ENCODE peak calls at places on chromosomes 12 and 14, in eight cellular contexts. Q, F, Z, U, L, K, W and A are unnamed samples.

GRCh38 chr12:80045594-80045993 is 53.7 kb upstream of the OTOGL start:
- DNase-seq in Q (no peak), W (peak; percentile 73), L (no peak), F (peak; percentile 47), Z (no peak), U (peak; percentile 90), K (no peak), A (no peak)

GRCh38 chr14:85057266-85057665 is 472.7 kb upstream of the FLRT2 start:
- DNase-seq in Z (no peak), L (no peak), K (no peak), F (no peak), W (peak; percentile 15), U (no peak), Q (no peak), A (no peak)

GRCh38 chr14:86057018-86057667 is 527.2 kb downstream of the FLRT2 start:
- DNase-seq in L (no peak), Z (no peak), U (peak; percentile 36), F (peak; percentile 35), K (no peak), Q (no peak), W (peak; percentile 47), A (no peak)

GRCh38 chr12:130958557-130959140 is 4.9 kb downstream of the ADGRD1 start:
- DNase-seq in K (no peak), F (no peak), Q (no peak), W (no peak), Z (no peak), L (no peak), U (no peak), A (no peak)

GRCh38 chr14:101350021-101350420 is 211.3 kb upstream of the DIO3 start:
- DNase-seq in L (no peak), U (no peak), W (no peak), Z (no peak), K (peak; percentile 39), F (no peak), Q (no peak), A (no peak)

GRCh38 chr12:90261283-90261682 is 552.6 kb upstream of the ATP2B1 start:
- DNase-seq in W (no peak), Q (no peak), U (no peak), L (no peak), K (no peak), F (peak; percentile 36), Z (no peak), A (no peak)

GRCh38 chr14:33682746-33683145 is 268.1 kb downstream of the EGLN3 start:
- DNase-seq in Z (no peak), L (no peak), F (peak; percentile 99), Q (no peak), U (no peak), K (no peak), W (peak; percentile 96), A (peak; percentile 71)

GRCh38 chr12:24895612-24896011 is 53.3 kb downstream of the BCAT1 start:
- DNase-seq in W (peak; percentile 47), Q (no peak), U (no peak), L (no peak), K (no peak), Z (no peak), F (peak; percentile 76), A (no peak)

GRCh38 chr12:121800694-121801600 is 2.9 kb upstream of the SETD1B start:
- DNase-seq in U (peak; percentile 71), K (peak; percentile 96), L (peak; percentile 88), W (peak; percentile 84), Z (peak; percentile 78), F (peak; percentile 82), Q (peak; percentile 69), A (no peak)

DNA sequence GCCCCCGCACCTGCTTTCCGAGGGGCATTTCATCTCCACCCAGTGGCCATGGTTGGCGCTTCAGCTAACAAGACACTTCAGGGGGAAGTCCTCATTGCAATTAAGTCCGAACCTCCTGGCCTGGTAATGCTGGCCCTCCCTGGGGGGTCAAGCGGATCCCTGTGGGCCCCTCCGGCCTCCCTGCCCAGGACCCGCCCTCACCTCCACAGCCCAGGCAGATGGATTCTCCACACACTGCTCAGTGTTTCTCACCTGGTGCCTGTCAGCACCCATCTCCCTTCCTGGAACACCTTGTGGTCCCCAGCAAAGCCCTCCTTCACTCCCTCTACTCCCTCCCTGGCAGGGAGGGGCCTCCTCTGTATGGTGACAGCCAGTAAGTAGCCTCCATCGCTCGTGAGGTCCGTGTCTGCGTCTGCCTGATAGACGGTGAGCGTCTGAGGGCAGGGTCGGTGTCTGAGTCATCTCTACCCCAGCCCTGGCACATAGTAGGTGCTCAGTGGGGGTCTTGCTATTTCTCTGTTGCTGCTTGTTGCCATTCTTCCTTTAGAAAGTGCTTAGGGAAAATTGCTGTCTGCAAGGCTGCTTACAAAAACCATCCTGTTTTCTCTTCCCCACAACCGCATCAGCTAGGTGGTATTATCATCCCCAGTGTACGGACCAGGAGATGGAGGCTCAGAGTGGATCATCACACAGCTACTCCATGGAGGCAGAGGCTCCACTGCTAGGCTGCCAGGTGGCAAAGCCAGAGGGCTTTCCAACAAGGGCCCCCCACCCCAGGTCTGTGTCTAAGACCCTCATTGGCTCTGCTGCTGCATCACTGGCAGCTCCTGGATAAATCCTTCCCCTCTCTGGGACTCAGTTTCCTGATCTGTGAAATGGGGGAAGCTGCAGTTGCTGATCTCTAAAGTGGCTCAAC is 39.7 kb upstream of the EML1 start:
- DNase-seq in W (no peak), K (no peak), Q (no peak), F (no peak), Z (no peak), U (no peak), L (peak; percentile 40), A (no peak)
- H3K4me3 ChIP-seq in W (no peak overlapping the region), K (no peak overlapping the region), Q (no peak overlapping the region), F (no peak overlapping the region), Z (no peak overlapping the region), U (no peak overlapping the region), L (no peak overlapping the region), A (no peak overlapping the region)

DNA sequence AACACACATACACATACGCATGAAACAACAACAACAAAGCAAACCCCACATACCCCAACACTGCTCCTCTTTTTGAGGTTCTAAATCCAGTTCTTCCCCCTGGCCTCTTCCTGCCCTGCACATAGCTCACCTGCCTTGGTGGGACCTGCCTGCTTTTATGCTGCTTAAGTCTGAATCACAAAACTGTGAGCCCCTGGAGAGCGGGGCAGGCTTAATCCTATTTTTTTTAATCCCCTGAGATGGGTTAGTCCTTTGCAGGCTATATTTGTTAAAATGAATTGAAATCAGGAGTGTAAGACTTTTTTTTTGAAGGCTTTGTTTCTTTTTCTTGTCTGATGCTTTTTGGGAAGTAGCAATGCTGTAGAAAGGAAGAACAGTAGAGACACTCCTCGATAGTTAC is 84.6 kb upstream of the MAX start:
- DNase-seq in L (no peak), Z (no peak), U (no peak), K (no peak), F (no peak), Q (no peak), W (no peak), A (no peak)
- H3K4me3 ChIP-seq in L (no peak overlapping the region), Z (no peak overlapping the region), U (no peak overlapping the region), K (no peak overlapping the region), F (no peak overlapping the region), Q (no peak overlapping the region), W (no peak overlapping the region), A (no peak overlapping the region)

GRCh38 chr12:107864235-107864634 is 89.7 kb downstream of the ASCL4 start:
- DNase-seq in Q (no peak), L (no peak), F (no peak), Z (no peak), U (no peak), K (no peak), W (no peak), A (no peak)
- H3K4me3 ChIP-seq in Q (no peak overlapping the region), L (peak overlapping the region; percentile 21), F (no peak overlapping the region), Z (no peak overlapping the region), U (no peak overlapping the region), K (no peak overlapping the region), W (no peak overlapping the region), A (peak overlapping the region; percentile 48)

GRCh38 chr12:132446535-132447326 is 43.2 kb upstream of the FBRSL1 start:
- DNase-seq in Q (no peak), F (no peak), L (no peak), K (no peak), Z (no peak), W (no peak), U (no peak), A (no peak)
- H3K4me3 ChIP-seq in Q (no peak overlapping the region), F (no peak overlapping the region), L (peak overlapping the region; percentile 37), K (no peak overlapping the region), Z (no peak overlapping the region), W (no peak overlapping the region), U (peak overlapping the region; percentile 58), A (no peak overlapping the region)

DNA sequence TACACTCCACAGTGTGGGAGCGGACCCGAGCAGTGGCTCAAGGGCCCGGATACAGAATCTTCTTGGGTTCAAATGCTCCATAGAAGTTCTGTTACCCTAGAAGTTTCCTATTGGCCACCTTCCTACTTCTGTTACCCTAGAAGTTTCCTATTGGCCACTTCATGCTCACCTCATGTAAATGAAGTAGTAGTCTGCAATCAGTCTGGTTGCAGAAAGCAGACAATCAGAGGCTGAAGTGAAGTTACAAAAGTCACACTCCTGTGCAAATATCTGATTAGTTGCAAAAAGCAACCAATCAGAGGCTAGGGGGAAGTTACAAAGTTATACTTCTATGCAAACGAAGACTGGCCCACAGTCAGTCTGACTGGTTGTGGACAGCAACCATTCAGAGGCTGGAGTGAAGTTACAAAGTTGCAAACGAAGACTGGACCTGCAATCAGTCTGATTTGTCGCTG is 77.8 kb upstream of the CPNE8 start:
- DNase-seq in U (no peak), F (peak; percentile 11), Q (no peak), Z (no peak), W (peak; percentile 20), L (no peak), K (no peak), A (no peak)
- H3K4me3 ChIP-seq in U (peak overlapping the region; percentile 35), F (peak overlapping the region; percentile 23), Q (no peak overlapping the region), Z (no peak overlapping the region), W (no peak overlapping the region), L (no peak overlapping the region), K (no peak overlapping the region), A (no peak overlapping the region)